ENCODE peak calls at places on chromosome 6, in five cellular contexts. One of them, this sample, is unnamed.

GRCh38 chr6:36547646-36548400 is 544 bp upstream of the STK38 start:
- DNase-seq in activated T-cell treated with anti-CD3 and anti-CD28 coated beads for 1 hour: no peak
- DNase-seq in osteoblast: no peak
- DNase-seq in AG09309: no peak
- DNase-seq in mesothelial cell of epicardium: no peak
- DNase-seq in this sample: no peak

GRCh38 chr6:139016337-139017213 is 12.0 kb upstream of the ABRACL start:
- DNase-seq in AG09309: no peak
- DNase-seq in osteoblast: no peak
- DNase-seq in mesothelial cell of epicardium: no peak
- DNase-seq in activated T-cell treated with anti-CD3 and anti-CD28 coated beads for 1 hour: no peak
- DNase-seq in this sample: no peak

GRCh38 chr6:90302320-90302719 is 5.7 kb upstream of the BACH2 start:
- DNase-seq in osteoblast: no peak
- DNase-seq in mesothelial cell of epicardium: no peak
- DNase-seq in activated T-cell treated with anti-CD3 and anti-CD28 coated beads for 1 hour: no peak
- DNase-seq in AG09309: no peak
- DNase-seq in this sample: no peak

GRCh38 chr6:21993841-21994240 is 303.0 kb downstream of the PRL start:
- DNase-seq in mesothelial cell of epicardium: no peak
- DNase-seq in AG09309: no peak
- DNase-seq in osteoblast: no peak
- DNase-seq in activated T-cell treated with anti-CD3 and anti-CD28 coated beads for 1 hour: no peak
- DNase-seq in this sample: no peak

GRCh38 chr6:129921169-129921817 is 60.2 kb upstream of the TMEM244 start:
- DNase-seq in mesothelial cell of epicardium: no peak
- DNase-seq in activated T-cell treated with anti-CD3 and anti-CD28 coated beads for 1 hour: no peak
- DNase-seq in osteoblast: no peak
- DNase-seq in AG09309: no peak
- DNase-seq in this sample: no peak

GRCh38 chr6:53189554-53189953 is 40.9 kb upstream of the GCM1 start:
- DNase-seq in AG09309: peak
- DNase-seq in osteoblast: peak
- DNase-seq in activated T-cell treated with anti-CD3 and anti-CD28 coated beads for 1 hour: no peak
- DNase-seq in mesothelial cell of epicardium: no peak
- DNase-seq in this sample: peak

GRCh38 chr6:84093405-84094049 is 60.0 kb downstream of the MRAP2 start:
- DNase-seq in mesothelial cell of epicardium: no peak
- DNase-seq in AG09309: no peak
- DNase-seq in osteoblast: no peak
- DNase-seq in activated T-cell treated with anti-CD3 and anti-CD28 coated beads for 1 hour: no peak
- DNase-seq in this sample: no peak

GRCh38 chr6:37242429-37243052 is 15.0 kb upstream of the TBC1D22B start:
- DNase-seq in AG09309: peak
- DNase-seq in osteoblast: peak
- DNase-seq in activated T-cell treated with anti-CD3 and anti-CD28 coated beads for 1 hour: no peak
- DNase-seq in mesothelial cell of epicardium: no peak
- DNase-seq in this sample: peak

GRCh38 chr6:115370202-115370601 is 690.5 kb downstream of the FRK start:
- DNase-seq in osteoblast: no peak
- DNase-seq in AG09309: no peak
- DNase-seq in mesothelial cell of epicardium: no peak
- DNase-seq in activated T-cell treated with anti-CD3 and anti-CD28 coated beads for 1 hour: no peak
- DNase-seq in this sample: no peak

GRCh38 chr6:70225052-70225451 is 77.8 kb downstream of the COL9A1 start:
- DNase-seq in osteoblast: no peak
- DNase-seq in mesothelial cell of epicardium: no peak
- DNase-seq in AG09309: no peak
- DNase-seq in activated T-cell treated with anti-CD3 and anti-CD28 coated beads for 1 hour: no peak
- DNase-seq in this sample: no peak

GRCh38 chr6:144349690-144350132 is 64.6 kb downstream of the UTRN start:
- DNase-seq in activated T-cell treated with anti-CD3 and anti-CD28 coated beads for 1 hour: no peak
- DNase-seq in mesothelial cell of epicardium: no peak
- DNase-seq in osteoblast: peak
- DNase-seq in AG09309: no peak
- DNase-seq in this sample: peak

GRCh38 chr6:160534050-160534696 is 129.9 kb downstream of the LPA start:
- DNase-seq in AG09309: no peak
- DNase-seq in osteoblast: no peak
- DNase-seq in mesothelial cell of epicardium: peak
- DNase-seq in activated T-cell treated with anti-CD3 and anti-CD28 coated beads for 1 hour: peak
- DNase-seq in this sample: no peak

GRCh38 chr6:111817451-111818146 is 55.7 kb downstream of the FYN start:
- DNase-seq in activated T-cell treated with anti-CD3 and anti-CD28 coated beads for 1 hour: no peak
- DNase-seq in mesothelial cell of epicardium: no peak
- DNase-seq in osteoblast: no peak
- DNase-seq in AG09309: no peak
- DNase-seq in this sample: no peak

GRCh38 chr6:680204-680603 is 12.7 kb downstream of the EXOC2 start:
- DNase-seq in osteoblast: no peak
- DNase-seq in activated T-cell treated with anti-CD3 and anti-CD28 coated beads for 1 hour: no peak
- DNase-seq in AG09309: no peak
- DNase-seq in mesothelial cell of epicardium: no peak
- DNase-seq in this sample: no peak

GRCh38 chr6:6859722-6860121 is 248.0 kb upstream of the RREB1 start:
- DNase-seq in activated T-cell treated with anti-CD3 and anti-CD28 coated beads for 1 hour: no peak
- DNase-seq in AG09309: no peak
- DNase-seq in mesothelial cell of epicardium: no peak
- DNase-seq in osteoblast: no peak
- DNase-seq in this sample: no peak

GRCh38 chr6:133130863-133131262 is 110.3 kb upstream of the EYA4 start:
- DNase-seq in osteoblast: peak
- DNase-seq in mesothelial cell of epicardium: no peak
- DNase-seq in activated T-cell treated with anti-CD3 and anti-CD28 coated beads for 1 hour: no peak
- DNase-seq in AG09309: no peak
- DNase-seq in this sample: no peak

GRCh38 chr6:36285187-36285612 is 15.3 kb downstream of the PNPLA1 start:
- DNase-seq in activated T-cell treated with anti-CD3 and anti-CD28 coated beads for 1 hour: no peak
- DNase-seq in osteoblast: no peak
- DNase-seq in AG09309: no peak
- DNase-seq in mesothelial cell of epicardium: no peak
- DNase-seq in this sample: no peak

GRCh38 chr6:148819852-148820251 is 73.0 kb downstream of the UST start:
- DNase-seq in osteoblast: no peak
- DNase-seq in AG09309: no peak
- DNase-seq in activated T-cell treated with anti-CD3 and anti-CD28 coated beads for 1 hour: no peak
- DNase-seq in mesothelial cell of epicardium: no peak
- DNase-seq in this sample: no peak

GRCh38 chr6:46051962-46052361 is 36.3 kb upstream of the CLIC5 start:
- DNase-seq in mesothelial cell of epicardium: no peak
- DNase-seq in activated T-cell treated with anti-CD3 and anti-CD28 coated beads for 1 hour: no peak
- DNase-seq in osteoblast: no peak
- DNase-seq in AG09309: no peak
- DNase-seq in this sample: no peak

GRCh38 chr6:29319931-29320330 is 18.4 kb downstream of the OR14J1 start:
- DNase-seq in AG09309: no peak
- DNase-seq in osteoblast: no peak
- DNase-seq in activated T-cell treated with anti-CD3 and anti-CD28 coated beads for 1 hour: no peak
- DNase-seq in mesothelial cell of epicardium: no peak
- DNase-seq in this sample: no peak

GRCh38 chr6:5752282-5752681 is 254.4 kb downstream of the NRN1 start:
- DNase-seq in mesothelial cell of epicardium: no peak
- DNase-seq in AG09309: peak
- DNase-seq in activated T-cell treated with anti-CD3 and anti-CD28 coated beads for 1 hour: no peak
- DNase-seq in osteoblast: no peak
- DNase-seq in this sample: peak

GRCh38 chr6:157323924-157324276 is 581 bp upstream of the TMEM242 start:
- DNase-seq in osteoblast: peak
- DNase-seq in mesothelial cell of epicardium: peak
- DNase-seq in activated T-cell treated with anti-CD3 and anti-CD28 coated beads for 1 hour: peak
- DNase-seq in AG09309: peak
- DNase-seq in this sample: peak

GRCh38 chr6:146028835-146029572 is at the start of gene GRM1:
- DNase-seq in mesothelial cell of epicardium: no peak
- DNase-seq in activated T-cell treated with anti-CD3 and anti-CD28 coated beads for 1 hour: no peak
- DNase-seq in osteoblast: peak
- DNase-seq in AG09309: no peak
- DNase-seq in this sample: no peak

GRCh38 chr6:36323062-36323461 is 13.6 kb downstream of the BNIP5 start:
- DNase-seq in mesothelial cell of epicardium: no peak
- DNase-seq in AG09309: no peak
- DNase-seq in activated T-cell treated with anti-CD3 and anti-CD28 coated beads for 1 hour: no peak
- DNase-seq in osteoblast: no peak
- DNase-seq in this sample: no peak

GRCh38 chr6:134753001-134753400 is 196.9 kb downstream of the ALDH8A1 start:
- DNase-seq in activated T-cell treated with anti-CD3 and anti-CD28 coated beads for 1 hour: no peak
- DNase-seq in mesothelial cell of epicardium: no peak
- DNase-seq in osteoblast: no peak
- DNase-seq in AG09309: no peak
- DNase-seq in this sample: no peak

GRCh38 chr6:3250278-3250677 is 8.5 kb upstream of the PSMG4 start:
- DNase-seq in osteoblast: peak
- DNase-seq in mesothelial cell of epicardium: no peak
- DNase-seq in activated T-cell treated with anti-CD3 and anti-CD28 coated beads for 1 hour: no peak
- DNase-seq in AG09309: no peak
- DNase-seq in this sample: no peak

GRCh38 chr6:89506716-89507597 is 74.0 kb downstream of the ANKRD6 start:
- DNase-seq in AG09309: no peak
- DNase-seq in mesothelial cell of epicardium: no peak
- DNase-seq in osteoblast: no peak
- DNase-seq in activated T-cell treated with anti-CD3 and anti-CD28 coated beads for 1 hour: no peak
- DNase-seq in this sample: no peak

GRCh38 chr6:164856138-164856537 is 453.3 kb downstream of the C6orf118 start:
- DNase-seq in activated T-cell treated with anti-CD3 and anti-CD28 coated beads for 1 hour: no peak
- DNase-seq in AG09309: no peak
- DNase-seq in osteoblast: no peak
- DNase-seq in mesothelial cell of epicardium: no peak
- DNase-seq in this sample: no peak

GRCh38 chr6:26336355-26337198 is 28.4 kb upstream of the BTN3A2 start:
- DNase-seq in activated T-cell treated with anti-CD3 and anti-CD28 coated beads for 1 hour: no peak
- DNase-seq in AG09309: no peak
- DNase-seq in osteoblast: peak
- DNase-seq in mesothelial cell of epicardium: no peak
- DNase-seq in this sample: no peak

GRCh38 chr6:55089325-55089724 is 85.0 kb upstream of the HCRTR2 start:
- DNase-seq in mesothelial cell of epicardium: no peak
- DNase-seq in osteoblast: no peak
- DNase-seq in activated T-cell treated with anti-CD3 and anti-CD28 coated beads for 1 hour: no peak
- DNase-seq in AG09309: no peak
- DNase-seq in this sample: no peak

GRCh38 chr6:46525583-46525982 is 34.3 kb upstream of the RCAN2 start:
- DNase-seq in activated T-cell treated with anti-CD3 and anti-CD28 coated beads for 1 hour: no peak
- DNase-seq in AG09309: no peak
- DNase-seq in osteoblast: no peak
- DNase-seq in mesothelial cell of epicardium: no peak
- DNase-seq in this sample: no peak

GRCh38 chr6:107894821-107895396 is 63.1 kb downstream of the SEC63 start:
- DNase-seq in osteoblast: no peak
- DNase-seq in activated T-cell treated with anti-CD3 and anti-CD28 coated beads for 1 hour: no peak
- DNase-seq in AG09309: no peak
- DNase-seq in mesothelial cell of epicardium: no peak
- DNase-seq in this sample: no peak

GRCh38 chr6:72950114-72950860 is 275.0 kb downstream of the KHDC1L start:
- DNase-seq in osteoblast: peak
- DNase-seq in activated T-cell treated with anti-CD3 and anti-CD28 coated beads for 1 hour: no peak
- DNase-seq in mesothelial cell of epicardium: no peak
- DNase-seq in AG09309: peak
- DNase-seq in this sample: peak

GRCh38 chr6:34595332-34596090 is 39.4 kb upstream of the SPDEF start:
- DNase-seq in activated T-cell treated with anti-CD3 and anti-CD28 coated beads for 1 hour: no peak
- DNase-seq in osteoblast: no peak
- DNase-seq in mesothelial cell of epicardium: no peak
- DNase-seq in AG09309: peak
- DNase-seq in this sample: peak

GRCh38 chr6:20631525-20631924 is 97.3 kb downstream of the CDKAL1 start:
- DNase-seq in activated T-cell treated with anti-CD3 and anti-CD28 coated beads for 1 hour: no peak
- DNase-seq in AG09309: no peak
- DNase-seq in osteoblast: peak
- DNase-seq in mesothelial cell of epicardium: no peak
- DNase-seq in this sample: no peak

GRCh38 chr6:39377530-39377929 is 55.0 kb upstream of the KCNK16 start:
- DNase-seq in osteoblast: peak
- DNase-seq in activated T-cell treated with anti-CD3 and anti-CD28 coated beads for 1 hour: no peak
- DNase-seq in mesothelial cell of epicardium: peak
- DNase-seq in AG09309: peak
- DNase-seq in this sample: peak

GRCh38 chr6:127812985-127813681 is 87.7 kb downstream of the THEMIS start:
- DNase-seq in osteoblast: no peak
- DNase-seq in mesothelial cell of epicardium: no peak
- DNase-seq in AG09309: no peak
- DNase-seq in activated T-cell treated with anti-CD3 and anti-CD28 coated beads for 1 hour: no peak
- DNase-seq in this sample: no peak

GRCh38 chr6:72140795-72141194 is 254.4 kb downstream of the RIMS1 start:
- DNase-seq in mesothelial cell of epicardium: no peak
- DNase-seq in osteoblast: no peak
- DNase-seq in AG09309: no peak
- DNase-seq in activated T-cell treated with anti-CD3 and anti-CD28 coated beads for 1 hour: no peak
- DNase-seq in this sample: no peak

GRCh38 chr6:143540192-143540591 is 28.7 kb upstream of the FUCA2 start:
- DNase-seq in osteoblast: no peak
- DNase-seq in AG09309: no peak
- DNase-seq in activated T-cell treated with anti-CD3 and anti-CD28 coated beads for 1 hour: no peak
- DNase-seq in mesothelial cell of epicardium: no peak
- DNase-seq in this sample: no peak

GRCh38 chr6:154529957-154530356 is 19.5 kb upstream of the CNKSR3 start:
- DNase-seq in mesothelial cell of epicardium: no peak
- DNase-seq in activated T-cell treated with anti-CD3 and anti-CD28 coated beads for 1 hour: no peak
- DNase-seq in AG09309: no peak
- DNase-seq in osteoblast: no peak
- DNase-seq in this sample: no peak

This sample was measured in non-pigmented ciliary epithelial cell.